ENCODE peak calls at places on chromosome X, in five cellular contexts. B is CD4-positive, alpha-beta T cell; F is CD8-positive, alpha-beta T cell; O is HTR-8/SVneo; A is NCI-H2107. X is an unnamed sample.

GRCh38 chrX:42748067-42748850 is 29.7 kb downstream of the PPP1R2C start:
- DNase-seq in B (no peak), F (no peak), O (no peak), A (no peak), X (peak; percentile 45)

GRCh38 chrX:108025954-108026616 is 18.8 kb upstream of the VSIG1 start:
- DNase-seq in B (no peak), F (no peak), O (no peak), A (no peak), X (no peak)

GRCh38 chrX:103640401-103641155 is 11.8 kb downstream of the TCEAL1 start:
- DNase-seq in B (no peak), F (no peak), O (no peak), A (no peak), X (no peak)

GRCh38 chrX:134482371-134482770 is 22.4 kb downstream of the HPRT1 start:
- DNase-seq in B (no peak), F (no peak), O (no peak), A (no peak), X (no peak)

GRCh38 chrX:104187931-104188330 is 21.7 kb downstream of the FAM199X start:
- DNase-seq in B (no peak), F (no peak), O (no peak), A (no peak), X (no peak)

GRCh38 chrX:18676470-18676869 is 4.6 kb upstream of the RS1 start:
- DNase-seq in B (no peak), F (no peak), O (no peak), A (no peak), X (no peak)

GRCh38 chrX:123846598-123847038 is 13.2 kb upstream of the XIAP start:
- DNase-seq in B (no peak), F (no peak), O (no peak), A (no peak), X (no peak)

GRCh38 chrX:107648332-107648731 is 20.0 kb downstream of the PRPS1 start:
- DNase-seq in B (no peak), F (no peak), O (no peak), A (no peak), X (no peak)

GRCh38 chrX:22147214-22147613 is 115.1 kb downstream of the PHEX start:
- DNase-seq in B (no peak), F (no peak), O (no peak), A (no peak), X (no peak)

GRCh38 chrX:70338290-70338689 is 48.4 kb downstream of the KIF4A start:
- DNase-seq in B (no peak), F (no peak), O (no peak), A (no peak), X (no peak)

GRCh38 chrX:139203681-139204575 is 326.6 kb upstream of the F9 start:
- DNase-seq in B (no peak), F (no peak), O (no peak), A (no peak), X (no peak)

GRCh38 chrX:120477453-120477852 is 8.4 kb upstream of the LAMP2 start:
- DNase-seq in B (no peak), F (no peak), O (no peak), A (no peak), X (no peak)

GRCh38 chrX:103586314-103586646 is 965 bp downstream of the TCEAL4 start:
- DNase-seq in B (no peak), F (no peak), O (no peak), A (no peak), X (no peak)

GRCh38 chrX:45801554-45801953 is 600.9 kb upstream of the DIPK2B start:
- DNase-seq in B (no peak), F (no peak), O (no peak), A (no peak), X (peak; percentile 12)

GRCh38 chrX:136780738-136781137 is at the start of gene ARHGEF6:
- DNase-seq in B (no peak), F (no peak), O (no peak), A (no peak), X (no peak)